ENCODE peak calls at places on chromosome 6, in five cellular contexts. One of them, this sample, is unnamed.

GRCh38 chr6:163850874-163851273 is 436.4 kb downstream of the QKI start:
- DNase-seq in H1: no peak
- DNase-seq in K562: no peak
- DNase-seq in HepG2: no peak
- DNase-seq in GM12891: no peak
- DNase-seq in this sample: no peak

GRCh38 chr6:14824835-14825223 is 421.0 kb upstream of the JARID2 start:
- DNase-seq in H1: no peak
- DNase-seq in K562: no peak
- DNase-seq in HepG2: no peak
- DNase-seq in GM12891: no peak
- DNase-seq in this sample: no peak

GRCh38 chr6:125790403-125791150 is at the start of gene NCOA7:
- DNase-seq in H1: peak
- DNase-seq in K562: peak
- DNase-seq in HepG2: peak
- DNase-seq in GM12891: peak
- DNase-seq in this sample: peak

GRCh38 chr6:90297124-90297865 is 652 bp upstream of the BACH2 start:
- DNase-seq in H1: no peak
- DNase-seq in K562: no peak
- DNase-seq in HepG2: no peak
- DNase-seq in GM12891: no peak
- DNase-seq in this sample: no peak

GRCh38 chr6:127303917-127304316 is 37.3 kb downstream of the RNF146 start:
- DNase-seq in H1: no peak
- DNase-seq in K562: no peak
- DNase-seq in HepG2: no peak
- DNase-seq in GM12891: no peak
- DNase-seq in this sample: no peak

GRCh38 chr6:16333580-16333979 is 95.2 kb downstream of the GMPR start:
- DNase-seq in H1: no peak
- DNase-seq in K562: no peak
- DNase-seq in HepG2: no peak
- DNase-seq in GM12891: no peak
- DNase-seq in this sample: no peak

GRCh38 chr6:90496617-90497016 is 90.3 kb downstream of the MAP3K7 start:
- DNase-seq in H1: no peak
- DNase-seq in K562: no peak
- DNase-seq in HepG2: no peak
- DNase-seq in GM12891: no peak
- DNase-seq in this sample: no peak

GRCh38 chr6:104320896-104321295 is 538.8 kb downstream of the HACE1 start:
- DNase-seq in H1: no peak
- DNase-seq in K562: no peak
- DNase-seq in HepG2: no peak
- DNase-seq in GM12891: no peak
- DNase-seq in this sample: no peak

GRCh38 chr6:169825558-169826225 is 74.3 kb downstream of the ERMARD start:
- DNase-seq in H1: peak
- DNase-seq in K562: no peak
- DNase-seq in HepG2: no peak
- DNase-seq in GM12891: no peak
- DNase-seq in this sample: no peak

GRCh38 chr6:108876929-108877775 is 28.9 kb downstream of the ARMC2 start:
- DNase-seq in H1: no peak
- DNase-seq in K562: no peak
- DNase-seq in HepG2: no peak
- DNase-seq in GM12891: no peak
- DNase-seq in this sample: no peak

GRCh38 chr6:10939840-10940239 is 53.0 kb downstream of the SYCP2L start:
- DNase-seq in H1: no peak
- DNase-seq in K562: no peak
- DNase-seq in HepG2: no peak
- DNase-seq in GM12891: no peak
- DNase-seq in this sample: no peak

GRCh38 chr6:116764961-116765841 is at the start of gene FAM162B:
- DNase-seq in H1: peak
- DNase-seq in K562: no peak
- DNase-seq in HepG2: peak
- DNase-seq in GM12891: no peak
- DNase-seq in this sample: peak

GRCh38 chr6:140051521-140052455 is 677.3 kb upstream of the CITED2 start:
- DNase-seq in H1: no peak
- DNase-seq in K562: no peak
- DNase-seq in HepG2: no peak
- DNase-seq in GM12891: no peak
- DNase-seq in this sample: no peak

GRCh38 chr6:139242457-139243240 is 49.1 kb downstream of the TXLNB start:
- DNase-seq in H1: no peak
- DNase-seq in K562: no peak
- DNase-seq in HepG2: no peak
- DNase-seq in GM12891: no peak
- DNase-seq in this sample: no peak

GRCh38 chr6:83908813-83909212 is 49.3 kb downstream of the CYB5R4 start:
- DNase-seq in H1: no peak
- DNase-seq in K562: no peak
- DNase-seq in HepG2: no peak
- DNase-seq in GM12891: no peak
- DNase-seq in this sample: no peak

GRCh38 chr6:130583268-130583667 is 217.5 kb downstream of the TMEM200A start:
- DNase-seq in H1: peak
- DNase-seq in K562: no peak
- DNase-seq in HepG2: no peak
- DNase-seq in GM12891: no peak
- DNase-seq in this sample: no peak

GRCh38 chr6:112007805-112008204 is 46.1 kb upstream of the CCN6 start:
- DNase-seq in H1: no peak
- DNase-seq in K562: no peak
- DNase-seq in HepG2: no peak
- DNase-seq in GM12891: no peak
- DNase-seq in this sample: no peak

GRCh38 chr6:17565399-17565798 is 34.7 kb upstream of the FAM8A1 start:
- DNase-seq in H1: no peak
- DNase-seq in K562: no peak
- DNase-seq in HepG2: no peak
- DNase-seq in GM12891: no peak
- DNase-seq in this sample: no peak

GRCh38 chr6:63805808-63806572 is 170.4 kb downstream of the PHF3 start:
- DNase-seq in H1: no peak
- DNase-seq in K562: no peak
- DNase-seq in HepG2: peak
- DNase-seq in GM12891: no peak
- DNase-seq in this sample: no peak

GRCh38 chr6:43143235-43144124 is 27.6 kb upstream of the SRF start:
- DNase-seq in H1: peak
- DNase-seq in K562: peak
- DNase-seq in HepG2: peak
- DNase-seq in GM12891: peak
- DNase-seq in this sample: peak

GRCh38 chr6:4322846-4323309 is 187.5 kb upstream of the ECI2 start:
- DNase-seq in H1: no peak
- DNase-seq in K562: peak
- DNase-seq in HepG2: no peak
- DNase-seq in GM12891: no peak
- DNase-seq in this sample: no peak

GRCh38 chr6:43858161-43859153 is 88.4 kb downstream of the VEGFA start:
- DNase-seq in H1: no peak
- DNase-seq in K562: no peak
- DNase-seq in HepG2: no peak
- DNase-seq in GM12891: no peak
- DNase-seq in this sample: no peak

GRCh38 chr6:135114355-135115145 is 59.9 kb upstream of the HBS1L start:
- DNase-seq in H1: no peak
- DNase-seq in K562: no peak
- DNase-seq in HepG2: no peak
- DNase-seq in GM12891: no peak
- DNase-seq in this sample: no peak

GRCh38 chr6:5450073-5450472 is 188.8 kb downstream of the FARS2 start:
- DNase-seq in H1: no peak
- DNase-seq in K562: no peak
- DNase-seq in HepG2: no peak
- DNase-seq in GM12891: no peak
- DNase-seq in this sample: no peak

GRCh38 chr6:24991748-24992467 is 56.1 kb upstream of the RIPOR2 start:
- DNase-seq in H1: no peak
- DNase-seq in K562: peak
- DNase-seq in HepG2: peak
- DNase-seq in GM12891: peak
- DNase-seq in this sample: peak

GRCh38 chr6:36546664-36546957 is 668 bp downstream of the STK38 start:
- DNase-seq in H1: no peak
- DNase-seq in K562: no peak
- DNase-seq in HepG2: no peak
- DNase-seq in GM12891: no peak
- DNase-seq in this sample: no peak

GRCh38 chr6:36547646-36548400 is 544 bp upstream of the STK38 start:
- DNase-seq in H1: no peak
- DNase-seq in K562: peak
- DNase-seq in HepG2: no peak
- DNase-seq in GM12891: no peak
- DNase-seq in this sample: no peak

GRCh38 chr6:36548401-36548743 is 1.1 kb upstream of the STK38 start:
- DNase-seq in H1: no peak
- DNase-seq in K562: no peak
- DNase-seq in HepG2: no peak
- DNase-seq in GM12891: no peak
- DNase-seq in this sample: no peak

GRCh38 chr6:36545767-36546663 is 1.3 kb downstream of the STK38 start:
- DNase-seq in H1: no peak
- DNase-seq in K562: peak
- DNase-seq in HepG2: no peak
- DNase-seq in GM12891: no peak
- DNase-seq in this sample: no peak

GRCh38 chr6:36546958-36547645 is at the start of gene STK38:
- DNase-seq in H1: peak
- DNase-seq in K562: peak
- DNase-seq in HepG2: peak
- DNase-seq in GM12891: peak
- DNase-seq in this sample: peak
- TF ChIP-seq POLR2A in H1: peak
- TF ChIP-seq POLR2A in K562: peak
- TF ChIP-seq POLR2A in HepG2: peak
- TF ChIP-seq POLR2A in GM12891: peak
- TF ChIP-seq POLR2A in this sample: peak

GRCh38 chr6:118709859-118710350 is 58.5 kb upstream of the CEP85L start:
- DNase-seq in H1: no peak
- DNase-seq in K562: peak
- DNase-seq in HepG2: no peak
- DNase-seq in GM12891: peak
- DNase-seq in this sample: peak
- TF ChIP-seq TAF1 in H1: no peak
- TF ChIP-seq TAF1 in K562: peak
- TF ChIP-seq TAF1 in HepG2: no peak
- TF ChIP-seq TAF1 in GM12891: no peak
- TF ChIP-seq TAF1 in this sample: no peak

GRCh38 chr6:13485303-13485702 is 2.1 kb downstream of the GFOD1 start:
- DNase-seq in H1: no peak
- DNase-seq in K562: no peak
- DNase-seq in HepG2: no peak
- DNase-seq in GM12891: no peak
- DNase-seq in this sample: no peak

GRCh38 chr6:13487122-13488014 is at the start of gene GFOD1:
- DNase-seq in H1: peak
- DNase-seq in K562: peak
- DNase-seq in HepG2: peak
- DNase-seq in GM12891: peak
- DNase-seq in this sample: peak

GRCh38 chr6:13486679-13487121 is 700 bp downstream of the GFOD1 start:
- DNase-seq in H1: peak
- DNase-seq in K562: peak
- DNase-seq in HepG2: peak
- DNase-seq in GM12891: peak
- DNase-seq in this sample: peak

GRCh38 chr6:13484827-13485226 is 2.6 kb downstream of the GFOD1 start:
- DNase-seq in H1: no peak
- DNase-seq in K562: no peak
- DNase-seq in HepG2: no peak
- DNase-seq in GM12891: no peak
- DNase-seq in this sample: no peak

GRCh38 chr6:13485923-13486557 is 1.4 kb downstream of the GFOD1 start:
- DNase-seq in H1: no peak
- DNase-seq in K562: peak
- DNase-seq in HepG2: peak
- DNase-seq in GM12891: peak
- DNase-seq in this sample: peak
- TF ChIP-seq POLR2A in H1: no peak
- TF ChIP-seq POLR2A in K562: peak
- TF ChIP-seq POLR2A in HepG2: no peak
- TF ChIP-seq POLR2A in GM12891: no peak
- TF ChIP-seq POLR2A in this sample: peak

GRCh38 chr6:48671506-48671905 is 560.5 kb upstream of the PTCHD4 start:
- DNase-seq in H1: no peak
- DNase-seq in K562: no peak
- DNase-seq in HepG2: no peak
- DNase-seq in GM12891: no peak
- DNase-seq in this sample: no peak
- TF ChIP-seq TAF1 in H1: no peak
- TF ChIP-seq TAF1 in K562: no peak
- TF ChIP-seq TAF1 in HepG2: no peak
- TF ChIP-seq TAF1 in GM12891: no peak
- TF ChIP-seq TAF1 in this sample: no peak

DNA sequence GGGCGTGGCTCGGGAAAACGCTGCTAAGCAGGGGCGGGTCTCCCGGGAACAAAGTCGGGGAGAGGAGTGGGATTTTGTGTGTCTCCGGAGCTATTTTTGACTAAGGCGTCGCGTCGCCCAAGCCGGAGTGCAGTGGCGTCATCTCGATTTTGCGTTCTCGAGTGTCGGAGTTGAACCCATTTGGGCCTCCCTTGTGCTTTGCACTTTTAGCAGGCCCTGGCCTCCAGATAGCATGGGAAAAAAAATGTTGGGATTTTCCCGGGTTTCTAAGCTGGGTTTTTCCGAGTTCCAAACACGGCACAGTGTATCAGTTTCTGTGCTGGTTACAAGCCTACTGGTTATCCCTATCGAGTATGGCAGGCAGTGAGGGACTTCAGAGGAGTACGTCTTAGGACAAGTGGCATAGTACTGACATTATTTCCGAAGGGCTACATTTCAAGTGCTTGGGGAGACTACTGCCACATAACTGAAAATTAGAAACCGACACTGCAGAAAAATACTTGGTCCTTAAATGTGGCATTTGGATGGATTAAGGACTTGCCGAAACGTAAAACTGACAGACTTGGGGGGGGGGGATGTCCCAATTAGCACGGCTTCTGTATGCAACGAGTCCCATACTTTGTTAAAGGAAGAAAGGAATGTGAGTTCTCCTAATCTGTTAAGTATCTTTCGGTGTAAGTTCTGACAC is 70.1 kb downstream of the HFE start:
- DNase-seq in H1: peak
- DNase-seq in K562: peak
- DNase-seq in HepG2: no peak
- DNase-seq in GM12891: peak
- DNase-seq in this sample: no peak
- TF ChIP-seq POLR2A in H1: peak
- TF ChIP-seq POLR2A in K562: peak
- TF ChIP-seq POLR2A in HepG2: peak
- TF ChIP-seq POLR2A in GM12891: peak
- TF ChIP-seq POLR2A in this sample: peak